ENCODE peak calls at places on chromosomes 7 and 10, in nine cellular contexts. Y, T, G, S, E, D, J, O and K are unnamed samples.

GRCh38 chr10:110387617-110387982 is 82.9 kb upstream of the SMNDC1 start:
- DNase-seq in Y (no peak), T (no peak), G (no peak), S (no peak), E (no peak), D (no peak), J (no peak), O (no peak), K (no peak)

GRCh38 chr10:69497611-69498390 is 46.5 kb downstream of the TSPAN15 start:
- DNase-seq in Y (no peak), T (no peak), G (peak; percentile 28), S (no peak), E (no peak), D (no peak), J (no peak), O (no peak), K (no peak)

GRCh38 chr10:69439350-69439739 is 11.9 kb upstream of the TSPAN15 start:
- DNase-seq in Y (no peak), T (no peak), G (no peak), S (peak; percentile 81), E (no peak), D (peak; percentile 74), J (no peak), O (peak; percentile 28), K (no peak)

GRCh38 chr10:28054211-28054888 is 55.5 kb upstream of the ODAD2 start:
- DNase-seq in Y (no peak), T (no peak), G (no peak), S (peak; percentile 96), E (peak; percentile 60), D (peak; percentile 70), J (peak; percentile 98), O (no peak), K (no peak)

GRCh38 chr7:65001291-65001814 is 5.1 kb downstream of the ERV3-1 start:
- DNase-seq in Y (no peak), T (no peak), G (no peak), S (no peak), E (no peak), D (no peak), J (no peak), O (no peak), K (no peak)

GRCh38 chr10:102300289-102300843 is 55.0 kb downstream of the GBF1 start:
- DNase-seq in Y (no peak), T (no peak), G (no peak), S (peak; percentile 92), E (peak; percentile 78), D (peak; percentile 67), J (peak; percentile 57), O (no peak), K (no peak)

GRCh38 chr7:155263522-155264197 is 34.0 kb upstream of the INSIG1 start:
- DNase-seq in Y (no peak), T (no peak), G (no peak), S (no peak), E (no peak), D (no peak), J (no peak), O (no peak), K (no peak)

GRCh38 chr7:82319674-82320118 is 123.9 kb downstream of the CACNA2D1 start:
- DNase-seq in Y (no peak), T (peak; percentile 89), G (no peak), S (peak; percentile 81), E (no peak), D (peak; percentile 64), J (peak; percentile 74), O (peak; percentile 52), K (no peak)

GRCh38 chr7:135342887-135343286 is 109.2 kb downstream of the STRA8 start:
- DNase-seq in Y (no peak), T (no peak), G (no peak), S (peak; percentile 3), E (no peak), D (no peak), J (no peak), O (no peak), K (no peak)

GRCh38 chr7:27705200-27705594 is 34.8 kb upstream of the TAX1BP1 start:
- DNase-seq in Y (no peak), T (no peak), G (no peak), S (no peak), E (no peak), D (no peak), J (no peak), O (no peak), K (no peak)

GRCh38 chr10:126387041-126387908 is 1.0 kb downstream of the ADAM12 start:
- DNase-seq in Y (peak; percentile 74), T (peak; percentile 1), G (peak; percentile 44), S (peak; percentile 80), E (no peak), D (peak; percentile 79), J (peak; percentile 50), O (peak; percentile 33), K (peak; percentile 27)

GRCh38 chr10:55803055-55803454 is 558.0 kb downstream of the ZWINT start:
- DNase-seq in Y (no peak), T (no peak), G (no peak), S (no peak), E (no peak), D (no peak), J (no peak), O (no peak), K (no peak)